ENCODE peak calls at places on chromosomes 4 and X, in ten cellular contexts. M, X, J, E, T, C, B, D, P and U are unnamed samples.

GRCh38 chr4:1472148-1472797 is 66.0 kb upstream of the NKX1-1 start:
- DNase-seq in M (peak; percentile 11), X (no peak), J (no peak), E (no peak), T (no peak), C (no peak), B (no peak), D (no peak), P (no peak), U (peak; percentile 34)

GRCh38 chrX:39846460-39846859 is 251.3 kb downstream of the BCOR start:
- DNase-seq in M (no peak), X (no peak), J (no peak), E (no peak), T (no peak), C (no peak), B (no peak), D (no peak), P (no peak), U (no peak)

GRCh38 chrX:71626576-71626975 is 8.3 kb upstream of the CXCR3 start:
- DNase-seq in M (no peak), X (no peak), J (no peak), E (no peak), T (no peak), C (no peak), B (no peak), D (no peak), P (no peak), U (no peak)

GRCh38 chr4:147157860-147158701 is 212.4 kb upstream of the TTC29 start:
- DNase-seq in M (peak; percentile 70), X (peak; percentile 29), J (no peak), E (no peak), T (peak; percentile 30), C (no peak), B (peak; percentile 62), D (no peak), P (peak; percentile 19), U (no peak)

GRCh38 chrX:17814557-17814956 is 46.5 kb downstream of the RAI2 start:
- DNase-seq in M (no peak), X (no peak), J (no peak), E (no peak), T (peak; percentile 7), C (peak; percentile 45), B (peak; percentile 67), D (no peak), P (no peak), U (no peak)

GRCh38 chr4:87353592-87353991 is 30.9 kb upstream of the HSD17B13 start:
- DNase-seq in M (peak; percentile 52), X (peak; percentile 31), J (peak; percentile 32), E (no peak), T (peak; percentile 69), C (peak; percentile 24), B (peak; percentile 67), D (peak; percentile 43), P (no peak), U (no peak)

GRCh38 chrX:118541482-118541881 is 45.9 kb downstream of the DOCK11 start:
- DNase-seq in M (no peak), X (no peak), J (no peak), E (no peak), T (no peak), C (no peak), B (no peak), D (no peak), P (no peak), U (no peak)

GRCh38 chr4:10077492-10078335 is 38.9 kb downstream of the WDR1 start:
- DNase-seq in M (peak; percentile 4), X (no peak), J (no peak), E (peak; percentile 54), T (no peak), C (no peak), B (peak; percentile 36), D (no peak), P (peak; percentile 28), U (peak; percentile 67)

GRCh38 chr4:184534511-184535391 is 60.4 kb upstream of the IRF2 start:
- DNase-seq in M (no peak), X (no peak), J (no peak), E (no peak), T (peak; percentile 15), C (peak; percentile 37), B (no peak), D (no peak), P (no peak), U (no peak)

GRCh38 chr4:115213705-115214104 is 100.3 kb upstream of the NDST4 start:
- DNase-seq in M (no peak), X (no peak), J (no peak), E (no peak), T (no peak), C (no peak), B (no peak), D (no peak), P (no peak), U (no peak)

GRCh38 chr4:123055943-123056342 is 133.5 kb upstream of the NUDT6 start:
- DNase-seq in M (no peak), X (no peak), J (no peak), E (no peak), T (peak; percentile 46), C (no peak), B (peak; percentile 23), D (no peak), P (no peak), U (no peak)

GRCh38 chrX:12955882-12956703 is 18.8 kb upstream of the TMSB4X start:
- DNase-seq in M (no peak), X (no peak), J (peak; percentile 61), E (peak; percentile 47), T (peak; percentile 62), C (no peak), B (peak; percentile 62), D (peak; percentile 77), P (peak; percentile 59), U (peak; percentile 79)

GRCh38 chr4:165763640-165764039 is 109.4 kb upstream of the TLL1 start:
- DNase-seq in M (no peak), X (no peak), J (no peak), E (no peak), T (no peak), C (no peak), B (peak; percentile 6), D (no peak), P (no peak), U (no peak)

GRCh38 chr4:186724048-186724860 is 598 bp upstream of the FAT1 start:
- DNase-seq in M (peak; percentile 72), X (peak; percentile 42), J (no peak), E (peak; percentile 42), T (peak; percentile 29), C (peak; percentile 61), B (peak; percentile 37), D (peak; percentile 34), P (peak; percentile 56), U (no peak)

GRCh38 chr4:38034986-38035882 is 75.0 kb downstream of the PTTG2 start:
- DNase-seq in M (no peak), X (peak; percentile 29), J (no peak), E (no peak), T (peak; percentile 66), C (peak; percentile 53), B (peak; percentile 67), D (no peak), P (no peak), U (no peak)

GRCh38 chrX:40108084-40108958 is 10.6 kb upstream of the BCOR start:
- DNase-seq in M (peak; percentile 31), X (no peak), J (no peak), E (no peak), T (no peak), C (no peak), B (peak; percentile 62), D (no peak), P (peak; percentile 42), U (no peak)

GRCh38 chr4:46937493-46937892 is 28.4 kb upstream of the COX7B2 start:
- DNase-seq in M (no peak), X (no peak), J (no peak), E (no peak), T (peak; percentile 36), C (no peak), B (peak; percentile 21), D (no peak), P (no peak), U (no peak)
- TF ChIP-seq CTCF in M (no peak), X (peak; percentile 43), J (no peak), E (no peak), T (peak; percentile 40), C (no peak), B (peak; percentile 43), D (no peak), P (no peak), U (peak; percentile 33)

GRCh38 chrX:47200385-47201150 is 6.9 kb downstream of the UBA1 start:
- DNase-seq in M (no peak), X (no peak), J (no peak), E (peak; percentile 46), T (peak; percentile 90), C (peak; percentile 67), B (peak; percentile 88), D (no peak), P (peak; percentile 22), U (no peak)
- TF ChIP-seq CTCF in M (no peak), X (peak; percentile 18), J (no peak), E (no peak), T (peak; percentile 55), C (peak; percentile 16), B (peak; percentile 57), D (no peak), P (peak; percentile 16), U (no peak)

DNA sequence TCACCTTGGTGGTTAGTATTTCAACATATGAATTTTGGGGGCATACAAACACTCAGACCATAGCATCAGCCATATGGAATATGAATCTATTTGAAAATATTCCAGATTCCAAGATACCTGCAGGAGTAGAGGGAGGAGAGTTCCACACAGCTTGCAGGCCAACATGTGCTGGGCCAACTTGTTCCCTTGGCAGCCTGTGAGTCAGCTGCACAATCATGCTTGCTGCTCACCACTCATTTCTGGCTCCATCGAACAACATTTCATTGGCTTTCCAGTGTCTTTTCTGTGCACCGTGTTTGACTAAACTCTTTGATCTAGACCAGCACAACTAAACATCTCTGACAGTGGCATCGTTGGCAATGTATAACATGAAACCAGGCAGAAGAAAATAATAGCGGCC is 282.5 kb upstream of the RASGEF1B start:
- DNase-seq in M (no peak), X (no peak), J (no peak), E (no peak), T (peak; percentile 38), C (no peak), B (peak; percentile 2), D (no peak), P (no peak), U (no peak)
- TF ChIP-seq CTCF in M (no peak), X (no peak), J (no peak), E (no peak), T (no peak), C (no peak), B (no peak), D (no peak), P (no peak), U (no peak)

DNA sequence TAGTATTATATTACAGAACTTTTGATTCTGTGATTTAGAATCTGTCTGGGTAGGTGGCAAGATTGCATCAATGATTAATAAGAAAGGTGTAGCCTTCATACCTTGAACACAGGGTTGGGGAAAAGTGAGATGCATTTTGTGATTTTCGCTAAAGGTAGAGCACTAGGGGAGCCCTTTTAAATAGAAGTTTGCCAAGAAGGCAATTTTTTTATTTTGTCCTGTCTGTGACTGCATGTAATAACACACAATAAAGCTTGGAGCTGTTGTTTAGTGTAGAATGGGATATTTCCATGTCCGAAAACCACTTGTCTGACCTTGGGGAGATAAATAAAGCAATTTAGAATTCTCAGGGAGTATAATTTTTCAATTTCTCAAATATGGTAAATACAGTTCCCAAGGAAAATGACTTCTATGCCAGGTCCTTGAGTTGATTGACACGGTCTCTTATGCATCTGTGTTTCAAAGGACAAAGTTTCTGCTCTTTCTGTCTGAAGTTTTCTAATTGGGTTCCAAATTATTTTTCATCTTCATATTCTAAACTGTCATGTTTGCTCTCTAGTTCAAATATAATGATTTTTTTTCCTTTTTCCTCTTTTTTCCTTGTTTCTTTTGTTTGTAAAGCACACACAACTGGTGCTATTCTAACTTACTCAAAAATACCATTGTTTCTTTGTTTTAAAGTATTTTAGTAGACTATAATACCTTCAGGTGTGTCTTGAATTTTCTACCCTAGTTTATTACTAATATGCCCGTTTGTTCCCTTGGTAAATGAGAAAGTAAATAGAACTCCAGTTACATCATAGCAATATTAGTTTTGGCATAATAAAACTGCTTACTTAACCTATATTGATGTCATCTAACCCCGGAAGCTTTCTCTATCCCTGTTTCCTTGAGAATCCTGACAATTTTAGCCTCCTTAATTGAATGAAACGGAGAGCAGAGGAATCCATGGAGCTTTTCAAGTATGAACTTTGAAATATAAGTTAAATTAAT is 87.8 kb upstream of the BMPR1B start:
- DNase-seq in M (no peak), X (no peak), J (no peak), E (no peak), T (no peak), C (no peak), B (peak; percentile 52), D (no peak), P (no peak), U (no peak)
- TF ChIP-seq CTCF in M (no peak), X (no peak), J (no peak), E (no peak), T (no peak), C (no peak), B (no peak), D (no peak), P (peak; percentile 18), U (no peak)